ENCODE peak calls at places on chromosomes 1 and 21, in nine cellular contexts. One of them, this sample, is unnamed.

GRCh38 chr21:41211041-41211426 is 43.1 kb downstream of the BACE2 start:
- DNase-seq in GM12864: no peak
- DNase-seq in tibial artery: no peak
- DNase-seq in astrocyte of the spinal cord: no peak
- DNase-seq in BJ: no peak
- DNase-seq in fibroblast of pulmonary artery: no peak
- DNase-seq in cardiac fibroblast: no peak
- DNase-seq in AG10803: no peak
- DNase-seq in mammary epithelial cell: no peak
- DNase-seq in this sample: no peak

GRCh38 chr1:211578640-211579433 is at the start of gene SLC30A1:
- DNase-seq in astrocyte of the spinal cord: peak; percentile 99
- DNase-seq in tibial artery: peak; percentile 100
- DNase-seq in BJ: peak; percentile 84
- DNase-seq in GM12864: peak; percentile 95
- DNase-seq in AG10803: peak; percentile 99
- DNase-seq in cardiac fibroblast: peak; percentile 99
- DNase-seq in fibroblast of pulmonary artery: peak; percentile 98
- DNase-seq in mammary epithelial cell: peak; percentile 98
- DNase-seq in this sample: peak; percentile 86

GRCh38 chr1:55720243-55720642 is 505.1 kb upstream of the USP24 start:
- DNase-seq in astrocyte of the spinal cord: no peak
- DNase-seq in GM12864: no peak
- DNase-seq in AG10803: peak; percentile 79
- DNase-seq in tibial artery: no peak
- DNase-seq in cardiac fibroblast: peak; percentile 32
- DNase-seq in mammary epithelial cell: no peak
- DNase-seq in BJ: no peak
- DNase-seq in fibroblast of pulmonary artery: no peak
- DNase-seq in this sample: no peak

GRCh38 chr1:203084588-203085527 is 954 bp downstream of the MYOG start:
- DNase-seq in GM12864: no peak
- DNase-seq in cardiac fibroblast: no peak
- DNase-seq in mammary epithelial cell: no peak
- DNase-seq in BJ: no peak
- DNase-seq in astrocyte of the spinal cord: no peak
- DNase-seq in AG10803: no peak
- DNase-seq in tibial artery: no peak
- DNase-seq in fibroblast of pulmonary artery: no peak
- DNase-seq in this sample: no peak

GRCh38 chr1:155507960-155508359 is 54.6 kb downstream of the ASH1L start:
- DNase-seq in tibial artery: no peak
- DNase-seq in astrocyte of the spinal cord: no peak
- DNase-seq in BJ: no peak
- DNase-seq in cardiac fibroblast: no peak
- DNase-seq in GM12864: no peak
- DNase-seq in AG10803: no peak
- DNase-seq in fibroblast of pulmonary artery: no peak
- DNase-seq in mammary epithelial cell: no peak
- DNase-seq in this sample: no peak

GRCh38 chr1:34500451-34500850 is 254.4 kb upstream of the GJB5 start:
- DNase-seq in tibial artery: no peak
- DNase-seq in GM12864: no peak
- DNase-seq in astrocyte of the spinal cord: peak; percentile 0
- DNase-seq in fibroblast of pulmonary artery: peak; percentile 1
- DNase-seq in cardiac fibroblast: peak; percentile 3
- DNase-seq in AG10803: peak; percentile 13
- DNase-seq in BJ: no peak
- DNase-seq in mammary epithelial cell: no peak
- DNase-seq in this sample: no peak

GRCh38 chr1:20355828-20356735 is 65.4 kb downstream of the VWA5B1 start:
- DNase-seq in GM12864: no peak
- DNase-seq in astrocyte of the spinal cord: no peak
- DNase-seq in tibial artery: no peak
- DNase-seq in AG10803: no peak
- DNase-seq in fibroblast of pulmonary artery: no peak
- DNase-seq in mammary epithelial cell: peak; percentile 87
- DNase-seq in BJ: no peak
- DNase-seq in cardiac fibroblast: no peak
- DNase-seq in this sample: no peak

GRCh38 chr1:201570158-201570885 is 31.4 kb downstream of the NAV1 start:
- DNase-seq in AG10803: no peak
- DNase-seq in tibial artery: no peak
- DNase-seq in BJ: no peak
- DNase-seq in astrocyte of the spinal cord: no peak
- DNase-seq in fibroblast of pulmonary artery: no peak
- DNase-seq in mammary epithelial cell: no peak
- DNase-seq in GM12864: no peak
- DNase-seq in cardiac fibroblast: no peak
- DNase-seq in this sample: no peak

GRCh38 chr1:45097079-45097478 is 85.0 kb downstream of the UROD start:
- DNase-seq in astrocyte of the spinal cord: no peak
- DNase-seq in AG10803: no peak
- DNase-seq in mammary epithelial cell: no peak
- DNase-seq in tibial artery: no peak
- DNase-seq in cardiac fibroblast: no peak
- DNase-seq in BJ: no peak
- DNase-seq in GM12864: no peak
- DNase-seq in fibroblast of pulmonary artery: no peak
- DNase-seq in this sample: no peak

GRCh38 chr21:44898851-44899767 is 21.6 kb downstream of the ITGB2 start:
- DNase-seq in mammary epithelial cell: no peak
- DNase-seq in fibroblast of pulmonary artery: no peak
- DNase-seq in cardiac fibroblast: no peak
- DNase-seq in astrocyte of the spinal cord: no peak
- DNase-seq in GM12864: no peak
- DNase-seq in BJ: no peak
- DNase-seq in tibial artery: no peak
- DNase-seq in AG10803: no peak
- DNase-seq in this sample: no peak

GRCh38 chr1:45359882-45360513 is 19.8 kb upstream of the MUTYH start:
- DNase-seq in AG10803: peak; percentile 71
- DNase-seq in astrocyte of the spinal cord: peak; percentile 69
- DNase-seq in tibial artery: peak; percentile 78
- DNase-seq in GM12864: no peak
- DNase-seq in BJ: no peak
- DNase-seq in mammary epithelial cell: peak; percentile 47
- DNase-seq in fibroblast of pulmonary artery: peak; percentile 84
- DNase-seq in cardiac fibroblast: peak; percentile 87
- DNase-seq in this sample: no peak

GRCh38 chr1:62285984-62286481 is 33.2 kb downstream of the KANK4 start:
- DNase-seq in AG10803: no peak
- DNase-seq in tibial artery: no peak
- DNase-seq in fibroblast of pulmonary artery: no peak
- DNase-seq in GM12864: no peak
- DNase-seq in astrocyte of the spinal cord: no peak
- DNase-seq in cardiac fibroblast: no peak
- DNase-seq in mammary epithelial cell: peak; percentile 9
- DNase-seq in BJ: no peak
- DNase-seq in this sample: no peak

GRCh38 chr21:29558331-29558730 is 259.6 kb downstream of the BACH1 start:
- DNase-seq in mammary epithelial cell: no peak
- DNase-seq in cardiac fibroblast: no peak
- DNase-seq in fibroblast of pulmonary artery: no peak
- DNase-seq in BJ: no peak
- DNase-seq in tibial artery: no peak
- DNase-seq in AG10803: no peak
- DNase-seq in GM12864: no peak
- DNase-seq in astrocyte of the spinal cord: no peak
- DNase-seq in this sample: no peak

GRCh38 chr1:230745071-230745470 is 2.1 kb upstream of the CAPN9 start:
- DNase-seq in cardiac fibroblast: no peak
- DNase-seq in AG10803: no peak
- DNase-seq in GM12864: no peak
- DNase-seq in astrocyte of the spinal cord: no peak
- DNase-seq in BJ: no peak
- DNase-seq in mammary epithelial cell: no peak
- DNase-seq in tibial artery: no peak
- DNase-seq in fibroblast of pulmonary artery: no peak
- DNase-seq in this sample: no peak

GRCh38 chr1:230073371-230074035 is 6.5 kb downstream of the GALNT2 start:
- DNase-seq in AG10803: peak; percentile 37
- DNase-seq in BJ: no peak
- DNase-seq in cardiac fibroblast: peak; percentile 79
- DNase-seq in fibroblast of pulmonary artery: no peak
- DNase-seq in astrocyte of the spinal cord: peak; percentile 59
- DNase-seq in tibial artery: no peak
- DNase-seq in GM12864: no peak
- DNase-seq in mammary epithelial cell: peak; percentile 78
- DNase-seq in this sample: peak; percentile 51

DNA sequence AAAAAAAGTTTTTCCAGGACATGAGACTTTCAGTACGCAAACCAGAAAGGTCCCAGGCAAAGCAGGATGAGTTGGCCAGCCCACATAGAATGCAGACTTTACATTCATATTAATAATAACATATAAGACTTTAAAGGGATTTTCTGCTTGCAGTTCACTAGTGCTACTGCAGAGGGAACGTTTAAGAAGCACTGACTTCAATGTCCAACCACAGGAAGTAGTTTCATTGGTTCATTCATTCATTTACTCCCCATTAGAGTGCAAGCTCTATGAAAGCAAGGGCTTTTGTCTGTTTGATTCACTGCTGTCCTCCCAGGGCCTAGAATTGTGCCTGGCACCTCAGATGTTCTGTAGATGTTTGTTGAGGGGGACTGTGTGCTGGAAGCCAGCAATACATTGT is 11.8 kb upstream of the SERINC2 start:
- DNase-seq in mammary epithelial cell: no peak
- DNase-seq in AG10803: no peak
- DNase-seq in tibial artery: no peak
- DNase-seq in astrocyte of the spinal cord: no peak
- DNase-seq in BJ: no peak
- DNase-seq in cardiac fibroblast: no peak
- DNase-seq in GM12864: no peak
- DNase-seq in fibroblast of pulmonary artery: no peak
- DNase-seq in this sample: no peak
- TF ChIP-seq CTCF in mammary epithelial cell: peak; percentile 33
- TF ChIP-seq CTCF in AG10803: peak; percentile 32
- TF ChIP-seq CTCF in tibial artery: no peak
- TF ChIP-seq CTCF in astrocyte of the spinal cord: peak; percentile 10
- TF ChIP-seq CTCF in BJ: no peak
- TF ChIP-seq CTCF in cardiac fibroblast: peak; percentile 7
- TF ChIP-seq CTCF in GM12864: no peak
- TF ChIP-seq CTCF in fibroblast of pulmonary artery: peak; percentile 5
- TF ChIP-seq CTCF in this sample: no peak

GRCh38 chr1:17438176-17438976 is 1.1 kb downstream of the RCC2 start:
- DNase-seq in AG10803: peak; percentile 52
- DNase-seq in astrocyte of the spinal cord: peak; percentile 48
- DNase-seq in tibial artery: peak; percentile 79
- DNase-seq in fibroblast of pulmonary artery: peak; percentile 52
- DNase-seq in BJ: no peak
- DNase-seq in mammary epithelial cell: peak; percentile 54
- DNase-seq in GM12864: no peak
- DNase-seq in cardiac fibroblast: peak; percentile 57
- DNase-seq in this sample: no peak

GRCh38 chr1:17434591-17434990 is 4.9 kb downstream of the RCC2 start:
- DNase-seq in BJ: no peak
- DNase-seq in cardiac fibroblast: no peak
- DNase-seq in fibroblast of pulmonary artery: no peak
- DNase-seq in AG10803: no peak
- DNase-seq in GM12864: no peak
- DNase-seq in tibial artery: no peak
- DNase-seq in mammary epithelial cell: no peak
- DNase-seq in astrocyte of the spinal cord: no peak
- DNase-seq in this sample: no peak

GRCh38 chr1:17437260-17438175 is 2.0 kb downstream of the RCC2 start:
- DNase-seq in mammary epithelial cell: peak; percentile 43
- DNase-seq in BJ: no peak
- DNase-seq in GM12864: no peak
- DNase-seq in fibroblast of pulmonary artery: peak; percentile 44
- DNase-seq in tibial artery: peak; percentile 70
- DNase-seq in astrocyte of the spinal cord: peak; percentile 41
- DNase-seq in AG10803: no peak
- DNase-seq in cardiac fibroblast: peak; percentile 41
- DNase-seq in this sample: no peak

GRCh38 chr1:17438977-17439249 is 564 bp downstream of the RCC2 start:
- DNase-seq in mammary epithelial cell: no peak
- DNase-seq in GM12864: no peak
- DNase-seq in fibroblast of pulmonary artery: no peak
- DNase-seq in cardiac fibroblast: no peak
- DNase-seq in BJ: no peak
- DNase-seq in tibial artery: no peak
- DNase-seq in astrocyte of the spinal cord: no peak
- DNase-seq in AG10803: no peak
- DNase-seq in this sample: no peak

GRCh38 chr1:17436380-17437174 is 2.9 kb downstream of the RCC2 start:
- DNase-seq in BJ: no peak
- DNase-seq in mammary epithelial cell: no peak
- DNase-seq in fibroblast of pulmonary artery: peak; percentile 55
- DNase-seq in cardiac fibroblast: peak; percentile 22
- DNase-seq in AG10803: no peak
- DNase-seq in GM12864: no peak
- DNase-seq in tibial artery: no peak
- DNase-seq in astrocyte of the spinal cord: peak; percentile 6
- DNase-seq in this sample: no peak
- H3K4me3 ChIP-seq in BJ: peak overlapping the region; percentile 73
- H3K4me3 ChIP-seq in mammary epithelial cell: peak overlapping the region; percentile 86
- H3K4me3 ChIP-seq in fibroblast of pulmonary artery: peak overlapping the region; percentile 87
- H3K4me3 ChIP-seq in cardiac fibroblast: peak overlapping the region; percentile 57
- H3K4me3 ChIP-seq in AG10803: peak overlapping the region; percentile 81
- H3K4me3 ChIP-seq in GM12864: peak overlapping the region; percentile 81
- H3K4me3 ChIP-seq in tibial artery: peak overlapping the region; percentile 72
- H3K4me3 ChIP-seq in astrocyte of the spinal cord: peak overlapping the region; percentile 91
- H3K4me3 ChIP-seq in this sample: peak overlapping the region; percentile 72

DNA sequence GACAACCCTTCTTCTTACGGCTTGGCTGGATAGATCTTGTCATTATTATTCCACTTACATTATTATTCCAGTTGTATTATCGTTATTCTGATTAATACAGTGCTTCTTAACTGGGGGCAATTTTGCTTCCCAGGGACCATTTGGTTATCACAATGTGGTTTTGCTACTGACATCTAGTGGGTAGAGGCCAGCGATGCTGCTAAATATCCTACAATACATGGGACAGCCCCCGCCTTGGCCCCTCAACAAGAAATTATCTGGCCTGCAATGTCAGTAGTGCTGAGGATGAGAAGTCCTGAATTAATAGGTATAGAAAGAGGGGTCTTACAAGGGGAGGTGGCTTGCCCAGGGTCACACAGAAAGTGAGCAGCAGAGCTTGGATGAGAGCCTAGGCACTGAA is 105.6 kb downstream of the PTPRU start:
- DNase-seq in tibial artery: peak; percentile 40
- DNase-seq in fibroblast of pulmonary artery: peak; percentile 4
- DNase-seq in BJ: no peak
- DNase-seq in AG10803: no peak
- DNase-seq in astrocyte of the spinal cord: no peak
- DNase-seq in cardiac fibroblast: no peak
- DNase-seq in GM12864: no peak
- DNase-seq in mammary epithelial cell: no peak
- DNase-seq in this sample: no peak
- TF ChIP-seq CTCF in tibial artery: no peak
- TF ChIP-seq CTCF in fibroblast of pulmonary artery: peak; percentile 34
- TF ChIP-seq CTCF in BJ: peak; percentile 27
- TF ChIP-seq CTCF in AG10803: peak; percentile 16
- TF ChIP-seq CTCF in astrocyte of the spinal cord: peak; percentile 33
- TF ChIP-seq CTCF in cardiac fibroblast: no peak
- TF ChIP-seq CTCF in GM12864: no peak
- TF ChIP-seq CTCF in mammary epithelial cell: peak; percentile 33
- TF ChIP-seq CTCF in this sample: peak; percentile 14

DNA sequence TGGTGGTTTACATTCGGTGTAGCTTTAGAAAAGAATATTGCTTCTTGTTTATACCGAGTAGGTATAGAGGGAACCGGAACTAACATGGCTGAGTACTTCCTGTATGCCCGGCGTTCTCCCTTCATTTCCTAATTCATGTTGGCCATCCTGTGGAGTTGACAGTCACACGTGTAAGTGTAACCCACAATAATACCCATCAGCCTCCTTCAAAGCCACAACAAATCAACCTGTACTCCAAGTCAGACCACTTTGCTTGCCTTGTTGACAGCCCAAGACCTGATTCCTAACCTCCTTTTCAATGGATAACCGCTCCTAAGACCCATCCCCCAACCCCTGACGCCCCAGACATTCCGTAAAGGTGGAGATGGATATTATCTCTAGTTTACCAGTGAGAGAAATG is 42.1 kb downstream of the UBE2U start:
- DNase-seq in mammary epithelial cell: no peak
- DNase-seq in tibial artery: no peak
- DNase-seq in fibroblast of pulmonary artery: no peak
- DNase-seq in AG10803: no peak
- DNase-seq in GM12864: no peak
- DNase-seq in cardiac fibroblast: no peak
- DNase-seq in BJ: no peak
- DNase-seq in astrocyte of the spinal cord: no peak
- DNase-seq in this sample: no peak
- H3K4me3 ChIP-seq in mammary epithelial cell: no peak overlapping the region
- H3K4me3 ChIP-seq in tibial artery: no peak overlapping the region
- H3K4me3 ChIP-seq in fibroblast of pulmonary artery: no peak overlapping the region
- H3K4me3 ChIP-seq in AG10803: no peak overlapping the region
- H3K4me3 ChIP-seq in GM12864: no peak overlapping the region
- H3K4me3 ChIP-seq in cardiac fibroblast: no peak overlapping the region
- H3K4me3 ChIP-seq in BJ: no peak overlapping the region
- H3K4me3 ChIP-seq in astrocyte of the spinal cord: no peak overlapping the region
- H3K4me3 ChIP-seq in this sample: no peak overlapping the region